ENCODE peak calls at places on chromosome 21, in five cellular contexts. One of them, this sample, is unnamed.

GRCh38 chr21:34707876-34708325 is 39.1 kb downstream of the CLIC6 start:
- DNase-seq in Calu3: no peak
- DNase-seq in activated B cell treated with CpG ODN at 0.5 μM for 24 hours: no peak
- DNase-seq in omental fat pad: no peak
- DNase-seq in CD8-positive, alpha-beta T cell: peak
- DNase-seq in this sample: no peak

GRCh38 chr21:15896501-15896900 is 166.7 kb downstream of the USP25 start:
- DNase-seq in Calu3: no peak
- DNase-seq in activated B cell treated with CpG ODN at 0.5 μM for 24 hours: no peak
- DNase-seq in omental fat pad: no peak
- DNase-seq in CD8-positive, alpha-beta T cell: no peak
- DNase-seq in this sample: no peak

GRCh38 chr21:37119421-37120218 is 46.6 kb downstream of the TTC3 start:
- DNase-seq in Calu3: no peak
- DNase-seq in activated B cell treated with CpG ODN at 0.5 μM for 24 hours: no peak
- DNase-seq in omental fat pad: no peak
- DNase-seq in CD8-positive, alpha-beta T cell: no peak
- DNase-seq in this sample: no peak

GRCh38 chr21:35004289-35004688 is 44.8 kb downstream of the RUNX1 start:
- DNase-seq in Calu3: no peak
- DNase-seq in activated B cell treated with CpG ODN at 0.5 μM for 24 hours: no peak
- DNase-seq in omental fat pad: no peak
- DNase-seq in CD8-positive, alpha-beta T cell: no peak
- DNase-seq in this sample: no peak

GRCh38 chr21:15140321-15141019 is 75.7 kb upstream of the NRIP1 start:
- DNase-seq in Calu3: peak
- DNase-seq in activated B cell treated with CpG ODN at 0.5 μM for 24 hours: no peak
- DNase-seq in omental fat pad: no peak
- DNase-seq in CD8-positive, alpha-beta T cell: no peak
- DNase-seq in this sample: no peak

GRCh38 chr21:36504067-36505058 is 24.4 kb upstream of the CLDN14 start:
- DNase-seq in Calu3: peak
- DNase-seq in activated B cell treated with CpG ODN at 0.5 μM for 24 hours: no peak
- DNase-seq in omental fat pad: no peak
- DNase-seq in CD8-positive, alpha-beta T cell: peak
- DNase-seq in this sample: peak

GRCh38 chr21:28442624-28443023 is 550.1 kb downstream of the LTN1 start:
- DNase-seq in Calu3: no peak
- DNase-seq in activated B cell treated with CpG ODN at 0.5 μM for 24 hours: no peak
- DNase-seq in omental fat pad: no peak
- DNase-seq in CD8-positive, alpha-beta T cell: no peak
- DNase-seq in this sample: no peak

GRCh38 chr21:26280715-26281310 is 110.2 kb upstream of the APP start:
- DNase-seq in Calu3: no peak
- DNase-seq in activated B cell treated with CpG ODN at 0.5 μM for 24 hours: no peak
- DNase-seq in omental fat pad: no peak
- DNase-seq in CD8-positive, alpha-beta T cell: no peak
- DNase-seq in this sample: no peak

GRCh38 chr21:36150192-36150711 is 6.4 kb upstream of the DOP1B start:
- DNase-seq in Calu3: no peak
- DNase-seq in activated B cell treated with CpG ODN at 0.5 μM for 24 hours: no peak
- DNase-seq in omental fat pad: no peak
- DNase-seq in CD8-positive, alpha-beta T cell: no peak
- DNase-seq in this sample: no peak

GRCh38 chr21:28419110-28419509 is 573.6 kb downstream of the LTN1 start:
- DNase-seq in Calu3: no peak
- DNase-seq in activated B cell treated with CpG ODN at 0.5 μM for 24 hours: no peak
- DNase-seq in omental fat pad: no peak
- DNase-seq in CD8-positive, alpha-beta T cell: no peak
- DNase-seq in this sample: no peak

GRCh38 chr21:39669485-39669884 is 56.7 kb downstream of the B3GALT5 start:
- DNase-seq in Calu3: no peak
- DNase-seq in activated B cell treated with CpG ODN at 0.5 μM for 24 hours: no peak
- DNase-seq in omental fat pad: no peak
- DNase-seq in CD8-positive, alpha-beta T cell: no peak
- DNase-seq in this sample: no peak

GRCh38 chr21:20004353-20004752 is 993.9 kb upstream of the NCAM2 start:
- DNase-seq in Calu3: no peak
- DNase-seq in activated B cell treated with CpG ODN at 0.5 μM for 24 hours: no peak
- DNase-seq in omental fat pad: no peak
- DNase-seq in CD8-positive, alpha-beta T cell: no peak
- DNase-seq in this sample: no peak

GRCh38 chr21:15654171-15654570 is 75.6 kb upstream of the USP25 start:
- DNase-seq in Calu3: no peak
- DNase-seq in activated B cell treated with CpG ODN at 0.5 μM for 24 hours: no peak
- DNase-seq in omental fat pad: no peak
- DNase-seq in CD8-positive, alpha-beta T cell: no peak
- DNase-seq in this sample: no peak

GRCh38 chr21:26534517-26534916 is 38.6 kb downstream of the CYYR1 start:
- DNase-seq in Calu3: no peak
- DNase-seq in activated B cell treated with CpG ODN at 0.5 μM for 24 hours: no peak
- DNase-seq in omental fat pad: no peak
- DNase-seq in CD8-positive, alpha-beta T cell: no peak
- DNase-seq in this sample: no peak

GRCh38 chr21:15966651-15967050 is 236.9 kb downstream of the USP25 start:
- DNase-seq in Calu3: no peak
- DNase-seq in activated B cell treated with CpG ODN at 0.5 μM for 24 hours: no peak
- DNase-seq in omental fat pad: no peak
- DNase-seq in CD8-positive, alpha-beta T cell: no peak
- DNase-seq in this sample: no peak

GRCh38 chr21:36032647-36033406 is 27.5 kb downstream of the SETD4 start:
- DNase-seq in Calu3: no peak
- DNase-seq in activated B cell treated with CpG ODN at 0.5 μM for 24 hours: no peak
- DNase-seq in omental fat pad: no peak
- DNase-seq in CD8-positive, alpha-beta T cell: no peak
- DNase-seq in this sample: no peak

GRCh38 chr21:17003221-17003620 is 509.6 kb upstream of the CXADR start:
- DNase-seq in Calu3: no peak
- DNase-seq in activated B cell treated with CpG ODN at 0.5 μM for 24 hours: no peak
- DNase-seq in omental fat pad: no peak
- DNase-seq in CD8-positive, alpha-beta T cell: no peak
- DNase-seq in this sample: no peak

GRCh38 chr21:20343186-20343585 is 655.0 kb upstream of the NCAM2 start:
- DNase-seq in Calu3: no peak
- DNase-seq in activated B cell treated with CpG ODN at 0.5 μM for 24 hours: no peak
- DNase-seq in omental fat pad: no peak
- DNase-seq in CD8-positive, alpha-beta T cell: no peak
- DNase-seq in this sample: no peak

GRCh38 chr21:39715804-39716397 is 29.1 kb upstream of the IGSF5 start:
- DNase-seq in Calu3: peak
- DNase-seq in activated B cell treated with CpG ODN at 0.5 μM for 24 hours: no peak
- DNase-seq in omental fat pad: peak
- DNase-seq in CD8-positive, alpha-beta T cell: peak
- DNase-seq in this sample: peak

GRCh38 chr21:27045281-27045985 is 78.5 kb upstream of the ADAMTS5 start:
- DNase-seq in Calu3: no peak
- DNase-seq in activated B cell treated with CpG ODN at 0.5 μM for 24 hours: no peak
- DNase-seq in omental fat pad: no peak
- DNase-seq in CD8-positive, alpha-beta T cell: no peak
- DNase-seq in this sample: no peak

GRCh38 chr21:31564439-31564838 is 95.1 kb upstream of the SOD1 start:
- DNase-seq in Calu3: no peak
- DNase-seq in activated B cell treated with CpG ODN at 0.5 μM for 24 hours: no peak
- DNase-seq in omental fat pad: no peak
- DNase-seq in CD8-positive, alpha-beta T cell: no peak
- DNase-seq in this sample: no peak

GRCh38 chr21:26331581-26331980 is 161.0 kb upstream of the APP start:
- DNase-seq in Calu3: no peak
- DNase-seq in activated B cell treated with CpG ODN at 0.5 μM for 24 hours: no peak
- DNase-seq in omental fat pad: no peak
- DNase-seq in CD8-positive, alpha-beta T cell: no peak
- DNase-seq in this sample: no peak

GRCh38 chr21:36478207-36478701 is 1.7 kb downstream of the CLDN14 start:
- DNase-seq in Calu3: peak
- DNase-seq in activated B cell treated with CpG ODN at 0.5 μM for 24 hours: no peak
- DNase-seq in omental fat pad: no peak
- DNase-seq in CD8-positive, alpha-beta T cell: no peak
- DNase-seq in this sample: no peak

GRCh38 chr21:35843911-35844667 is 216.2 kb downstream of the SETD4 start:
- DNase-seq in Calu3: no peak
- DNase-seq in activated B cell treated with CpG ODN at 0.5 μM for 24 hours: no peak
- DNase-seq in omental fat pad: no peak
- DNase-seq in CD8-positive, alpha-beta T cell: no peak
- DNase-seq in this sample: no peak

GRCh38 chr21:28627691-28628090 is 365.0 kb downstream of the LTN1 start:
- DNase-seq in Calu3: no peak
- DNase-seq in activated B cell treated with CpG ODN at 0.5 μM for 24 hours: no peak
- DNase-seq in omental fat pad: no peak
- DNase-seq in CD8-positive, alpha-beta T cell: no peak
- DNase-seq in this sample: no peak

DNA sequence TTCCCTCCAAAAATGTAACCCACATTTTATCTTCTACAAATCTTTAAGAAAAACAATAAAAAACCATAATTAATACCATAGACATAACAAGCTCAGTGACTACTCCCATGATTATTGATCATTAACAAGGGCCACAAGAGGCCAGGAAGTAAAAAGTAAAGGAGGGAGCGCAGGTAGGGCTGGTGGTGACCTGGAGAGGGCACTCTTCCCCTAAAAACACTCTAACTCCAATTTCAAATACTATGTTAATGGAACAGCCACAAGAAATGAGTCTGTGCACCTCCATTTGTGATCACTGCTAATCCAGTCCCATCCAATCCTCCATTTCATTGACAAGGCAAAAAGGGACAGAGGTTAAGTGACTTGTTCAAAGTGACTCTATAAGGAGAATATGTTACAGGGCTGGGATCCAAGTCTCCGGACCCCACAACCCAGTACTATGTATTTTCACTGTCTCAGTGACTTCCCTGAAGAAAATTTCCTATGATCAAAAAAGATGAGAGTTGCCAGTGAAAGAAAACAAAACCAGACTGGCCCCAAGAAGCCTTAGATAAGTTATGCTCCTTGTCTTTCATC is 41.2 kb upstream of the CFAP298 start:
- DNase-seq in Calu3: peak
- DNase-seq in activated B cell treated with CpG ODN at 0.5 μM for 24 hours: no peak
- DNase-seq in omental fat pad: no peak
- DNase-seq in CD8-positive, alpha-beta T cell: peak
- DNase-seq in this sample: no peak
- TF ChIP-seq CTCF in Calu3: peak
- TF ChIP-seq CTCF in activated B cell treated with CpG ODN at 0.5 μM for 24 hours: no peak
- TF ChIP-seq CTCF in omental fat pad: no peak
- TF ChIP-seq CTCF in CD8-positive, alpha-beta T cell: peak
- TF ChIP-seq CTCF in this sample: peak

DNA sequence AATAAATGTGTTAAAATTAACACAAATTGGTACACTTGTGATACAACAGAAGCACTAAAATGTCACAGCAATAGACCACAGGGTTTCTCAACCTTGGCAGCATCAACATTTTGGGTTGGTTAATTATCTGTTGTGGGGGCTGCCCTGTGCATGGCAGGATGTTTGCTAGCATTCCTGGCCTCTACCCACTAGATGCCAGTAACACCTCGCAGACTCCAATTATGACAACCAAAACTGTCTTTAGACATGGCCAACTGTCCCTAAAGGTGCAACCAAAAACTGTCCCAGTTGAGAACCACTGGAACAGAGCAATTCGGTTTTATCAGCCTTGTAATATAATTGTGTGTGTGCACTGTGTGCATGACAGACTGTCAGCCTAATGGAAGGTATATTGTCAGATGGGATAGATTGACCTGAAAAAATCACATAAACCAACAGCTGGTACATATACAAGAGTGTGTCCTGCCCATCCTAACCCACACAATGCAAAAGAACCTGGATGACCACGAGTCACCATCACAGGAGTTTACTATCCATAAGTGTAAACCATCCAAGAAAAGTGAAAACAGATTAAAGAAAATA is 13.5 kb upstream of the ERG start:
- DNase-seq in Calu3: no peak
- DNase-seq in activated B cell treated with CpG ODN at 0.5 μM for 24 hours: no peak
- DNase-seq in omental fat pad: no peak
- DNase-seq in CD8-positive, alpha-beta T cell: no peak
- DNase-seq in this sample: no peak
- TF ChIP-seq CTCF in Calu3: no peak
- TF ChIP-seq CTCF in activated B cell treated with CpG ODN at 0.5 μM for 24 hours: no peak
- TF ChIP-seq CTCF in omental fat pad: no peak
- TF ChIP-seq CTCF in CD8-positive, alpha-beta T cell: no peak
- TF ChIP-seq CTCF in this sample: no peak

DNA sequence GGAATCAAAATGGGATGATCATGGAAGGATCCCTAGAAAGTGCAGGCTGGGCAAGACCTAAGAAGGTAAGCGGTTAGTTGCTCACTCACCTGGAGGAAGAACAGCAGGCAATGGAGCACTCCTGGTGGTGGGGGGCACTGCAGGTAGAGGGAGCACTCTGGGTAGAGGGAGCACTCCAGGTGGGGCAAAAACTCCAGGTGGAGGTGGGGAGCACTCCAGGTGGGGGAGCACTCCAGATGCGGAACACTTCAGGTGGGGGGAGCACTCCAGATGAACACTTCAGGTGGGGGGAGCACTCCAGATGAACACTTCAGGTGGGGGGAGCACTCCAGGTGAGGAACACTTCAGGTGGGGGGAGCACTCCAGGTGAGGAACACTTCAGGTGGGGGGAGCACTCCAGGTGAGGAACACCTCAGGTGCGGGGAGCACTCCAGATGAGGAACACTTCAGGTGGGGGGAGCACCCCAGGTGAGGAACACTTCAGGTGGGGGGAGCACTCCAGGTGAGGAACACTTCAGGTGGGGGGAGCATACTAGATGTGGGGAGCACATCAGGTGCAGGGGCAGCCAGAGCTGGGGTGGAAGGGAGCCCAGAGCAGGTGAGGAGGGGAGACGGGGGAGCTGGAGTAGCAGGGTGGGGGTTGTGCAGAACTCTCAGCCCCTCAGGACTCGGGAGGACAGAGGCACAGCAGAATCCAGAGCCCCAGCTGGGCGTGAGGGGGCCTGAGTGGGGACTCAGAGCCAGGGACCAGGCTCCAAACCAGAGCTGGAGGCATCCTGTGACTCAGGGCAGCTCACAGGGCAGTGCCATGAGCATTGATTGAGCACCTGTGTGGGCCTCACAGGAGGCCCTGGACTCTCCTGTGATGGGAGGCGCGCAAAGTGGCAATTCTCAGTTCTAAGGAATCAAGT is 37.7 kb upstream of the COL6A1 start:
- DNase-seq in Calu3: no peak
- DNase-seq in activated B cell treated with CpG ODN at 0.5 μM for 24 hours: no peak
- DNase-seq in omental fat pad: no peak
- DNase-seq in CD8-positive, alpha-beta T cell: no peak
- DNase-seq in this sample: no peak
- TF ChIP-seq CTCF in Calu3: no peak
- TF ChIP-seq CTCF in activated B cell treated with CpG ODN at 0.5 μM for 24 hours: no peak
- TF ChIP-seq CTCF in omental fat pad: no peak
- TF ChIP-seq CTCF in CD8-positive, alpha-beta T cell: no peak
- TF ChIP-seq CTCF in this sample: no peak

GRCh38 chr21:45365186-45365607 is 39.8 kb upstream of the COL18A1 start:
- DNase-seq in Calu3: no peak
- DNase-seq in activated B cell treated with CpG ODN at 0.5 μM for 24 hours: no peak
- DNase-seq in omental fat pad: no peak
- DNase-seq in CD8-positive, alpha-beta T cell: no peak
- DNase-seq in this sample: no peak

GRCh38 chr21:45367402-45368351 is 37.3 kb upstream of the COL18A1 start:
- DNase-seq in Calu3: no peak
- DNase-seq in activated B cell treated with CpG ODN at 0.5 μM for 24 hours: no peak
- DNase-seq in omental fat pad: no peak
- DNase-seq in CD8-positive, alpha-beta T cell: no peak
- DNase-seq in this sample: no peak

GRCh38 chr21:45365608-45366241 is 39.2 kb upstream of the COL18A1 start:
- DNase-seq in Calu3: no peak
- DNase-seq in activated B cell treated with CpG ODN at 0.5 μM for 24 hours: no peak
- DNase-seq in omental fat pad: no peak
- DNase-seq in CD8-positive, alpha-beta T cell: no peak
- DNase-seq in this sample: no peak

GRCh38 chr21:45366476-45366875 is 38.5 kb upstream of the COL18A1 start:
- DNase-seq in Calu3: no peak
- DNase-seq in activated B cell treated with CpG ODN at 0.5 μM for 24 hours: no peak
- DNase-seq in omental fat pad: no peak
- DNase-seq in CD8-positive, alpha-beta T cell: no peak
- DNase-seq in this sample: no peak

GRCh38 chr21:45366931-45367401 is 38.0 kb upstream of the COL18A1 start:
- DNase-seq in Calu3: peak
- DNase-seq in activated B cell treated with CpG ODN at 0.5 μM for 24 hours: no peak
- DNase-seq in omental fat pad: peak
- DNase-seq in CD8-positive, alpha-beta T cell: no peak
- DNase-seq in this sample: no peak
- TF ChIP-seq CTCF in Calu3: no peak
- TF ChIP-seq CTCF in activated B cell treated with CpG ODN at 0.5 μM for 24 hours: no peak
- TF ChIP-seq CTCF in omental fat pad: no peak
- TF ChIP-seq CTCF in CD8-positive, alpha-beta T cell: no peak
- TF ChIP-seq CTCF in this sample: no peak